ENCODE peak calls at places on chromosomes 7 and 10, in four cellular contexts. One of them, this sample, is unnamed. For H3K36me3, the result is how much of the 10 kb centered on the place peaks cover.

GRCh38 chr7:138345567-138345966 is 114.5 kb upstream of the TRIM24 start:
- DNase-seq in keratinocyte: no peak
- DNase-seq in ovary: no peak
- DNase-seq in spleen: no peak
- DNase-seq in this sample: no peak

GRCh38 chr10:110501142-110501937 is 3.6 kb downstream of the DUSP5 start:
- DNase-seq in keratinocyte: no peak
- DNase-seq in spleen: peak
- DNase-seq in ovary: peak
- DNase-seq in this sample: peak

GRCh38 chr7:92158660-92159575 is 20.0 kb downstream of the LRRD1 start:
- DNase-seq in spleen: no peak
- DNase-seq in ovary: no peak
- DNase-seq in keratinocyte: no peak
- DNase-seq in this sample: no peak

GRCh38 chr7:149292101-149292823 is 30.3 kb downstream of the ZNF783 start:
- DNase-seq in spleen: no peak
- DNase-seq in ovary: no peak
- DNase-seq in keratinocyte: no peak
- DNase-seq in this sample: no peak

GRCh38 chr10:4240641-4241197 is 455.7 kb upstream of the KLF6 start:
- DNase-seq in spleen: no peak
- DNase-seq in ovary: no peak
- DNase-seq in keratinocyte: no peak
- DNase-seq in this sample: no peak

GRCh38 chr10:784377-784758 is 94.9 kb upstream of the DIP2C start:
- DNase-seq in spleen: peak
- DNase-seq in keratinocyte: no peak
- DNase-seq in ovary: peak
- DNase-seq in this sample: no peak

GRCh38 chr7:79806161-79806734 is 328.4 kb upstream of the GNAI1 start:
- DNase-seq in keratinocyte: no peak
- DNase-seq in ovary: no peak
- DNase-seq in spleen: no peak
- DNase-seq in this sample: no peak

GRCh38 chr10:80137031-80137712 is 4.6 kb downstream of the PLAC9 start:
- DNase-seq in keratinocyte: no peak
- DNase-seq in ovary: no peak
- DNase-seq in spleen: no peak
- DNase-seq in this sample: no peak

GRCh38 chr7:4069268-4070095 is 612.6 kb upstream of the FOXK1 start:
- DNase-seq in keratinocyte: no peak
- DNase-seq in spleen: no peak
- DNase-seq in ovary: no peak
- DNase-seq in this sample: no peak

GRCh38 chr7:112748381-112748780 is 41.8 kb downstream of the TMEM168 start:
- DNase-seq in spleen: no peak
- DNase-seq in keratinocyte: no peak
- DNase-seq in ovary: no peak
- DNase-seq in this sample: no peak

GRCh38 chr10:97229322-97229721 is 43.6 kb upstream of the SLIT1 start:
- DNase-seq in ovary: no peak
- DNase-seq in spleen: no peak
- DNase-seq in keratinocyte: no peak
- DNase-seq in this sample: peak

GRCh38 chr7:76380623-76380966 is 21.8 kb upstream of the YWHAG start:
- DNase-seq in spleen: no peak
- DNase-seq in ovary: no peak
- DNase-seq in keratinocyte: no peak
- DNase-seq in this sample: no peak
- H3K4me3 ChIP-seq in spleen: peak
- H3K4me3 ChIP-seq in ovary: peak
- H3K4me3 ChIP-seq in keratinocyte: no peak
- H3K4me3 ChIP-seq in this sample: no peak

GRCh38 chr10:114821293-114821914 is at the start of gene FHIP2A:
- DNase-seq in keratinocyte: no peak
- DNase-seq in spleen: peak
- DNase-seq in ovary: peak
- DNase-seq in this sample: no peak
- TF ChIP-seq CTCF in keratinocyte: no peak
- TF ChIP-seq CTCF in spleen: peak
- TF ChIP-seq CTCF in ovary: peak
- TF ChIP-seq CTCF in this sample: no peak

DNA sequence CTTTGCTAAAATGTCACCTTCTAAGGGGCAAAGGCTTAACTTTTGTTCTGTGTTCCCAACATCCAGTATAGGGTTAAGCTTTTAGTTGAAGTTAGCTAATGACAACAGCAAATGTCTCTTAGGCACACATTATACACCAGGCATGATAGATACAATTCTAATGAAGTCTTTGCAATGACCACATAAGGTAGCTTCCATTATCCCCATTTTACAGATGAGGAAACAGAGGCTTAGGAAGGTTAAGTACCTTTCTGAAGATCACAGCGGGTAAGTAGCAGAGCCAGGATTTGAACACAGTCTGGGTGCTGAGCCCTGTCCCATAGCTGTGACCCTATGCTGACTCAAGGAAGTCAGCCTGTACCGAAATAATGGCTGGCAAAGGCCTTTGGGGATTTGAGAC is 1.9 kb downstream of the BUD31 start:
- DNase-seq in spleen: no peak
- DNase-seq in keratinocyte: no peak
- DNase-seq in ovary: no peak
- DNase-seq in this sample: no peak
- H3K36me3 ChIP-seq in spleen: half or more
- H3K36me3 ChIP-seq in keratinocyte: under half
- H3K36me3 ChIP-seq in ovary: under half
- H3K36me3 ChIP-seq in this sample: under half

DNA sequence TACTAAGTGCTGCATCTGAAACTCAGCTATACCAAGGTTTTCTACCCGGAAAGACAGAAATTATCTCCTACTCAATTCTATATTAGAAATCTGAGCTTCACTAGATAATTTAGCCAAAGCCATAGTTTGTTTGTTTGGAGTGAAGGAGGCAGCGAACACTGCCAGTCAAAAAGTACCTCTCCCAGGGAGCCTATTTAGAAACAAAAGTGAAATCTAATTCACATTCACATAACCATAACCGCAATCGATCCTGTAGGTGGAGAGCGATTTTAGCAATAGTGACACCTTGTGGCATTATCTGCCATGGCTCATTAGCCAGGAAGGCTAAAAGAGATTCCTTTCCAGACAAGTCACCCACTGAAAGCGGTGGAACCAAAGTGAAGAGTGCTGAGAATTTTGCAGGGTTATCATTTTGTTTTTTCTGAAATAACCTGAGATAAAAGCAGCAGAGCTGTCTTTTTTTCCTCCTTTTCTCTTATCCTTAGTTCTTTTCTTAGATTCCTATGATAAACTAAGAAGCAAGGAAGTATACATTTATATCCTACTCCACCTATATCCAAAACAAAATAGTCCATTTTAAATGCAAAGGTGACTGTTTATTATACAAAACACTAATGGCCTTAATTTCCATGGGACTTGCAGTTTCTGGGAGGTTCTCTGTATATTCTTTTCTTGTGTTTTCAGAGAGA is 83.7 kb upstream of the BET1 start:
- DNase-seq in spleen: no peak
- DNase-seq in ovary: peak
- DNase-seq in keratinocyte: peak
- DNase-seq in this sample: peak
- H3K4me3 ChIP-seq in spleen: no peak
- H3K4me3 ChIP-seq in ovary: no peak
- H3K4me3 ChIP-seq in keratinocyte: no peak
- H3K4me3 ChIP-seq in this sample: no peak

GRCh38 chr10:100038561-100039071 is 28.9 kb upstream of the DNMBP start:
- DNase-seq in spleen: no peak
- DNase-seq in keratinocyte: no peak
- DNase-seq in ovary: no peak
- DNase-seq in this sample: no peak
- TF ChIP-seq CTCF in spleen: no peak
- TF ChIP-seq CTCF in keratinocyte: no peak
- TF ChIP-seq CTCF in ovary: no peak
- TF ChIP-seq CTCF in this sample: no peak

GRCh38 chr10:14513061-14513460 is 182.3 kb upstream of the FRMD4A start:
- DNase-seq in ovary: no peak
- DNase-seq in spleen: no peak
- DNase-seq in keratinocyte: no peak
- DNase-seq in this sample: no peak
- H3K36me3 ChIP-seq in ovary: under half
- H3K36me3 ChIP-seq in spleen: half or more
- H3K36me3 ChIP-seq in keratinocyte: under half
- H3K36me3 ChIP-seq in this sample: under half